ENCODE peak calls at places on chromosomes 2 and 18, in seven cellular contexts. One of them, this sample, is unnamed.

GRCh38 chr2:239468491-239469017 is 67.7 kb upstream of the HDAC4 start:
- DNase-seq in activated naive CD4-positive, alpha-beta T cell treated with anti-CD3 and anti-CD28 coated beads, Interleukin-2, amount 50 U/mL, for 16 hours: no peak
- DNase-seq in tibial artery: peak
- DNase-seq in NCI-H1694 treated with DMSO at 0.1 percent for 48 hours: no peak
- DNase-seq in head of caudate nucleus: no peak
- DNase-seq in posterior cingulate gyrus: no peak
- DNase-seq in Right ventricle myocardium superior: no peak
- DNase-seq in this sample: peak

GRCh38 chr18:38237796-38238195 is 672.2 kb upstream of the CELF4 start:
- DNase-seq in activated naive CD4-positive, alpha-beta T cell treated with anti-CD3 and anti-CD28 coated beads, Interleukin-2, amount 50 U/mL, for 16 hours: no peak
- DNase-seq in head of caudate nucleus: no peak
- DNase-seq in NCI-H1694 treated with DMSO at 0.1 percent for 48 hours: no peak
- DNase-seq in tibial artery: no peak
- DNase-seq in posterior cingulate gyrus: no peak
- DNase-seq in Right ventricle myocardium superior: no peak
- DNase-seq in this sample: no peak

GRCh38 chr2:96924775-96925747 is 55.2 kb upstream of the SEMA4C start:
- DNase-seq in head of caudate nucleus: no peak
- DNase-seq in posterior cingulate gyrus: no peak
- DNase-seq in NCI-H1694 treated with DMSO at 0.1 percent for 48 hours: no peak
- DNase-seq in Right ventricle myocardium superior: no peak
- DNase-seq in tibial artery: no peak
- DNase-seq in activated naive CD4-positive, alpha-beta T cell treated with anti-CD3 and anti-CD28 coated beads, Interleukin-2, amount 50 U/mL, for 16 hours: peak
- DNase-seq in this sample: peak

GRCh38 chr2:246489-247145 is 17.2 kb downstream of the SH3YL1 start:
- DNase-seq in tibial artery: no peak
- DNase-seq in activated naive CD4-positive, alpha-beta T cell treated with anti-CD3 and anti-CD28 coated beads, Interleukin-2, amount 50 U/mL, for 16 hours: no peak
- DNase-seq in head of caudate nucleus: peak
- DNase-seq in NCI-H1694 treated with DMSO at 0.1 percent for 48 hours: peak
- DNase-seq in posterior cingulate gyrus: no peak
- DNase-seq in Right ventricle myocardium superior: no peak
- DNase-seq in this sample: no peak

GRCh38 chr2:169694894-169695260 is 608 bp downstream of the PHOSPHO2 start:
- DNase-seq in activated naive CD4-positive, alpha-beta T cell treated with anti-CD3 and anti-CD28 coated beads, Interleukin-2, amount 50 U/mL, for 16 hours: no peak
- DNase-seq in head of caudate nucleus: no peak
- DNase-seq in NCI-H1694 treated with DMSO at 0.1 percent for 48 hours: no peak
- DNase-seq in tibial artery: no peak
- DNase-seq in Right ventricle myocardium superior: no peak
- DNase-seq in posterior cingulate gyrus: no peak
- DNase-seq in this sample: no peak

GRCh38 chr2:47088371-47089082 is 66.6 kb downstream of the STPG4 start:
- DNase-seq in activated naive CD4-positive, alpha-beta T cell treated with anti-CD3 and anti-CD28 coated beads, Interleukin-2, amount 50 U/mL, for 16 hours: no peak
- DNase-seq in posterior cingulate gyrus: no peak
- DNase-seq in NCI-H1694 treated with DMSO at 0.1 percent for 48 hours: no peak
- DNase-seq in head of caudate nucleus: peak
- DNase-seq in tibial artery: no peak
- DNase-seq in Right ventricle myocardium superior: no peak
- DNase-seq in this sample: no peak

GRCh38 chr2:174332607-174333001 is 2.1 kb upstream of the SP9 start:
- DNase-seq in activated naive CD4-positive, alpha-beta T cell treated with anti-CD3 and anti-CD28 coated beads, Interleukin-2, amount 50 U/mL, for 16 hours: no peak
- DNase-seq in Right ventricle myocardium superior: no peak
- DNase-seq in NCI-H1694 treated with DMSO at 0.1 percent for 48 hours: no peak
- DNase-seq in head of caudate nucleus: no peak
- DNase-seq in posterior cingulate gyrus: no peak
- DNase-seq in tibial artery: no peak
- DNase-seq in this sample: no peak

GRCh38 chr18:40949138-40949949 is 1005.7 kb upstream of the PIK3C3 start:
- DNase-seq in posterior cingulate gyrus: no peak
- DNase-seq in tibial artery: no peak
- DNase-seq in NCI-H1694 treated with DMSO at 0.1 percent for 48 hours: no peak
- DNase-seq in Right ventricle myocardium superior: no peak
- DNase-seq in activated naive CD4-positive, alpha-beta T cell treated with anti-CD3 and anti-CD28 coated beads, Interleukin-2, amount 50 U/mL, for 16 hours: no peak
- DNase-seq in head of caudate nucleus: no peak
- DNase-seq in this sample: no peak

GRCh38 chr18:65415167-65415566 is 335.6 kb upstream of the CDH7 start:
- DNase-seq in NCI-H1694 treated with DMSO at 0.1 percent for 48 hours: no peak
- DNase-seq in tibial artery: no peak
- DNase-seq in posterior cingulate gyrus: no peak
- DNase-seq in activated naive CD4-positive, alpha-beta T cell treated with anti-CD3 and anti-CD28 coated beads, Interleukin-2, amount 50 U/mL, for 16 hours: no peak
- DNase-seq in head of caudate nucleus: no peak
- DNase-seq in Right ventricle myocardium superior: no peak
- DNase-seq in this sample: no peak

GRCh38 chr18:31034541-31034940 is 8.0 kb downstream of the DSC3 start:
- DNase-seq in tibial artery: no peak
- DNase-seq in NCI-H1694 treated with DMSO at 0.1 percent for 48 hours: no peak
- DNase-seq in posterior cingulate gyrus: no peak
- DNase-seq in activated naive CD4-positive, alpha-beta T cell treated with anti-CD3 and anti-CD28 coated beads, Interleukin-2, amount 50 U/mL, for 16 hours: no peak
- DNase-seq in head of caudate nucleus: no peak
- DNase-seq in Right ventricle myocardium superior: no peak
- DNase-seq in this sample: no peak